ENCODE peak calls at places on chromosomes 7 and 10, in six cellular contexts. One of them, this sample, is unnamed.
A peak's percentile ranks its signal among the peaks of the same experiment; 100 is the strongest.

GRCh38 chr10:93916257-93917063 is 22.7 kb downstream of the SLC35G1 start:
- DNase-seq in BJ: no peak
- DNase-seq in hypothalamus: no peak
- DNase-seq in activated T-cell treated with anti-CD3 and anti-CD28 coated beads for 1 hour: no peak
- DNase-seq in KBM-7: peak; percentile 27
- DNase-seq in lung: no peak
- DNase-seq in this sample: peak; percentile 51

GRCh38 chr7:128194533-128195282 is 46.4 kb upstream of the LEP start:
- DNase-seq in lung: no peak
- DNase-seq in KBM-7: no peak
- DNase-seq in activated T-cell treated with anti-CD3 and anti-CD28 coated beads for 1 hour: no peak
- DNase-seq in hypothalamus: no peak
- DNase-seq in BJ: no peak
- DNase-seq in this sample: peak; percentile 15

GRCh38 chr7:157309990-157310668 is 26.7 kb upstream of the DNAJB6 start:
- DNase-seq in activated T-cell treated with anti-CD3 and anti-CD28 coated beads for 1 hour: no peak
- DNase-seq in hypothalamus: no peak
- DNase-seq in lung: no peak
- DNase-seq in BJ: peak; percentile 94
- DNase-seq in KBM-7: no peak
- DNase-seq in this sample: no peak

GRCh38 chr10:61594430-61594829 is 68.3 kb upstream of the CABCOCO1 start:
- DNase-seq in KBM-7: no peak
- DNase-seq in hypothalamus: no peak
- DNase-seq in lung: no peak
- DNase-seq in activated T-cell treated with anti-CD3 and anti-CD28 coated beads for 1 hour: no peak
- DNase-seq in BJ: no peak
- DNase-seq in this sample: no peak

GRCh38 chr7:8190121-8190895 is 71.7 kb downstream of the ICA1 start:
- DNase-seq in KBM-7: peak; percentile 49
- DNase-seq in activated T-cell treated with anti-CD3 and anti-CD28 coated beads for 1 hour: peak; percentile 57
- DNase-seq in BJ: no peak
- DNase-seq in hypothalamus: peak; percentile 17
- DNase-seq in lung: no peak
- DNase-seq in this sample: peak; percentile 2

GRCh38 chr7:28755255-28755654 is 202.9 kb downstream of the TRIL start:
- DNase-seq in hypothalamus: no peak
- DNase-seq in activated T-cell treated with anti-CD3 and anti-CD28 coated beads for 1 hour: no peak
- DNase-seq in BJ: no peak
- DNase-seq in lung: no peak
- DNase-seq in KBM-7: no peak
- DNase-seq in this sample: no peak

GRCh38 chr7:112080441-112080840 is 125.8 kb downstream of the DOCK4 start:
- DNase-seq in lung: no peak
- DNase-seq in KBM-7: peak; percentile 66
- DNase-seq in activated T-cell treated with anti-CD3 and anti-CD28 coated beads for 1 hour: no peak
- DNase-seq in hypothalamus: no peak
- DNase-seq in BJ: peak; percentile 5
- DNase-seq in this sample: peak; percentile 72

GRCh38 chr10:94016727-94017714 is 23.3 kb downstream of the PLCE1 start:
- DNase-seq in BJ: no peak
- DNase-seq in lung: no peak
- DNase-seq in KBM-7: no peak
- DNase-seq in activated T-cell treated with anti-CD3 and anti-CD28 coated beads for 1 hour: no peak
- DNase-seq in hypothalamus: no peak
- DNase-seq in this sample: no peak

GRCh38 chr7:29281782-29282541 is 87.4 kb downstream of the CHN2 start:
- DNase-seq in lung: no peak
- DNase-seq in KBM-7: no peak
- DNase-seq in activated T-cell treated with anti-CD3 and anti-CD28 coated beads for 1 hour: no peak
- DNase-seq in hypothalamus: peak; percentile 56
- DNase-seq in BJ: no peak
- DNase-seq in this sample: no peak